ENCODE peak calls at places on chromosomes 2 and 18, in five cellular contexts. W, T, G, C and D are unnamed samples.

GRCh38 chr18:4639628-4640310 is 184.7 kb upstream of the DLGAP1 start:
- DNase-seq in G (no peak), C (no peak), W (no peak), T (no peak), D (no peak)

GRCh38 chr18:29853126-29853525 is 1189.4 kb downstream of the DSC3 start:
- DNase-seq in C (no peak), W (no peak), G (no peak), T (no peak), D (no peak)

GRCh38 chr18:74050807-74051206 is 96.8 kb downstream of the FBXO15 start:
- DNase-seq in G (no peak), T (no peak), C (no peak), W (no peak), D (no peak)

GRCh38 chr2:101057051-101057933 is 55.2 kb downstream of the RPL31 start:
- DNase-seq in W (no peak), G (no peak), T (no peak), C (no peak), D (peak)

GRCh38 chr2:241134711-241135110 is 14.6 kb downstream of the PASK start:
- DNase-seq in C (no peak), W (no peak), G (no peak), T (no peak), D (no peak)

GRCh38 chr2:230893881-230894781 is 29.4 kb downstream of the ITM2C start:
- DNase-seq in G (peak), C (no peak), W (no peak), T (no peak), D (no peak)

GRCh38 chr2:7034313-7034712 is 117.1 kb downstream of the RNF144A start:
- DNase-seq in C (no peak), G (no peak), W (no peak), T (peak), D (no peak)

GRCh38 chr2:43084699-43085091 is 141.7 kb downstream of the ZFP36L2 start:
- DNase-seq in W (peak), T (peak), C (peak), G (peak), D (no peak)

GRCh38 chr2:182521453-182522427 is 94.9 kb upstream of the PDE1A start:
- DNase-seq in C (no peak), G (no peak), T (no peak), W (no peak), D (no peak)

GRCh38 chr2:232979871-232980461 is 33.1 kb downstream of the NGEF start:
- DNase-seq in C (peak), T (no peak), W (peak), G (no peak), D (peak)

GRCh38 chr2:211745295-211746097 is 793.1 kb downstream of the ERBB4 start:
- DNase-seq in T (peak), W (peak), G (peak), C (peak), D (peak)

GRCh38 chr2:162175720-162176119 is 23.7 kb upstream of the GCG start:
- DNase-seq in T (no peak), C (peak), W (no peak), G (no peak), D (no peak)

GRCh38 chr2:187319441-187320108 is 128.5 kb downstream of the CALCRL start:
- DNase-seq in C (no peak), T (no peak), W (no peak), G (no peak), D (no peak)

GRCh38 chr18:28771849-28772248 is 594.9 kb upstream of the CDH2 start:
- DNase-seq in T (no peak), C (no peak), G (no peak), W (peak), D (no peak)

GRCh38 chr2:157748371-157749132 is 119.9 kb upstream of the ACVR1C start:
- DNase-seq in C (peak), G (no peak), W (peak), T (no peak), D (no peak)

GRCh38 chr2:69693472-69694450 is 48.2 kb upstream of the ANXA4 start:
- DNase-seq in T (no peak), W (no peak), G (no peak), C (no peak), D (peak)

GRCh38 chr18:56962322-56962721 is 184.6 kb upstream of the BOD1L2 start:
- DNase-seq in C (no peak), G (no peak), W (no peak), T (no peak), D (no peak)

GRCh38 chr2:22194218-22194617 is 1070.5 kb downstream of the TDRD15 start:
- DNase-seq in W (no peak), G (no peak), C (no peak), T (no peak), D (no peak)

GRCh38 chr2:189854956-189855355 is 70.7 kb downstream of the PMS1 start:
- DNase-seq in T (no peak), C (peak), W (no peak), G (no peak), D (no peak)

GRCh38 chr2:27032495-27033252 is at the start of gene TMEM214:
- DNase-seq in T (peak), W (peak), G (peak), C (peak), D (peak)

DNA sequence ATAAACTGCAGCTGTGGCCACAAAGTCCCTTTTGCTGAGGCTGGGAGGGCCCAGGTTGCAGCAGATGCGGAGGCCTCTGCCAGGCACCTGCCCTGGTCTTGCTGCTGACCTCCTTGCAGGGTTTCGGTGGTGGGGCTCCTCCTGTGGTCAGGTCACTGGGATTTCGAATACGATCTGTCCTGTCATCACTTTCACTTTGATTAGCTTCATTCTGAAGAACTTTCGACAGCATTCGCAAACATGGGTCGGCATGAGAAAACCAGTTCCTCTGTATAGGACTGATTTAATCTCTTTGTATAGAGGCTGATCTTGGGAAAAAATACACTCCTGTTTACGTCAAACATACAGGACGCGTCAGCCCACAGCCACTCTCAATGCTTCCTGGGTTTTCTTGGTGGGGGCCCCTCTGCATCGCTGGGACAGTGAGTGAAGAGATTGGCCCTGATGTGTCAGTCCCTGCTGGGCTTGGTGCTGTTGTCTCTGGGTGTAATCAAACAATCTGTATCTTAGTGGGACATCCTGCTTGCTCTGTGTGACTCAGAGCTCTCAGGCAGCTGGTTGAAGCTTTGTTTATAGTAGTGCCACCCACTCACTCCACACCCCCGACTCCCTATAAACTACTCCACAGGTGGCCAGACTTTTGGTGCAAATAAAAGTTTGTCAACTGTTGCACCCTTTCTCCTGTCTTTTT is 209.4 kb upstream of the CXCR4 start:
- DNase-seq in W (peak), T (peak), C (no peak), G (no peak), D (peak)
- H3K4me3 ChIP-seq in W (peak), T (no peak), C (no peak), G (no peak), D (no peak)

DNA sequence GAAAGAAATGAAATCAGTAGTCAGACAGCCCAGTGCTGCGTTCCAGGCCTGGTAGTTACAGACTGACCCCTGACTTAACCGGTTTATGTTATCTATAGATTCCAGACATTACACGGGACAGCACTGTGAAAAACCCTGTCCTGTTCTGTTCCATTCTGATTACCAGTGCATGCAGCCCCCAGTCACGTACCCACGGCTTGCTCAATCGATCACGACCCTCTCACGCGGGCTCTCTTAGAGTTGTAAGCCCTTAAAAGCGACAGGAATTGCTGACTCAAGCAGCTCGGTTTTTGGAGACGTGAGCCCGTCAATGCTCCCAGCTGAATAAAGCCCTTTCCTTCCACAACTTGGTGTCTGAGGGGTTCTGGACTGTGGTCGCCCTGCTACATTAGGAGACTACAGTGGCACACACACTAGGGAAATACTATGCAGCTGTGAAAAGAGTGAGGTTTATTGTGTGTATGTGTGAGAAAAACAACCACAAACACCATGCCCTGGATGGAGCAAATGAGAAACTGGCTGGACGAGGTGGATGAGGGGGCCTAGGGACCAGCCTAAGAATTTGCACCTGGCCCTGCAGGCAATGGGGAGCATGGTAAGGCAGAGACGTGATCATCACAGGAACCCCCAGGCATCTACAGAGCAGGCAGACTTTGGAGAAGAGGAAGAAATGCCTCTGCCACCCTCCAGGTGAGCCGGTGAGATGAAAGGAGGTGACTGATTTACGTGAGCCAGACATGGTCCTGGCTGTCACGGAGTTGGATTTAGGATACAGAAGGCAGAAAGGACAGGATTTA is 49.1 kb upstream of the SEMA4C start:
- DNase-seq in G (peak), W (peak), C (no peak), T (no peak), D (no peak)
- H3K4me3 ChIP-seq in G (no peak), W (no peak), C (no peak), T (no peak), D (no peak)

GRCh38 chr2:11411244-11411643 is 54.7 kb downstream of the E2F6 start:
- DNase-seq in G (no peak), T (no peak), C (no peak), W (no peak), D (peak)
- H3K4me3 ChIP-seq in G (peak), T (no peak), C (no peak), W (no peak), D (no peak)

GRCh38 chr18:9106094-9106493 is 3.6 kb downstream of the NDUFV2 start:
- DNase-seq in C (no peak), G (no peak), W (no peak), T (no peak), D (no peak)

GRCh38 chr18:9113468-9114149 is 11.1 kb downstream of the NDUFV2 start:
- DNase-seq in C (no peak), W (no peak), G (no peak), T (no peak), D (no peak)

GRCh38 chr18:9108911-9109310 is 6.4 kb downstream of the NDUFV2 start:
- DNase-seq in C (no peak), G (no peak), T (no peak), W (no peak), D (no peak)

GRCh38 chr18:9106800-9107574 is 4.5 kb downstream of the NDUFV2 start:
- DNase-seq in C (no peak), W (no peak), G (no peak), T (no peak), D (peak)

GRCh38 chr18:9109523-9109922 is 7.0 kb downstream of the NDUFV2 start:
- DNase-seq in W (peak), T (no peak), G (no peak), C (peak), D (no peak)
- H3K4me3 ChIP-seq in W (no peak), T (no peak), G (no peak), C (no peak), D (no peak)

GRCh38 chr18:12990128-12990485 is 1.1 kb upstream of the CEP192 start:
- DNase-seq in G (no peak), W (no peak), C (no peak), T (no peak), D (no peak)
- H3K4me3 ChIP-seq in G (no peak), W (peak), C (peak), T (peak), D (no peak)

GRCh38 chr18:55317322-55317721 is 270.7 kb downstream of the TCF4 start:
- DNase-seq in G (no peak), T (no peak), C (no peak), W (no peak), D (no peak)
- H3K4me3 ChIP-seq in G (peak), T (no peak), C (no peak), W (no peak), D (no peak)

GRCh38 chr2:128745946-128746345 is 427.3 kb upstream of the HS6ST1 start:
- DNase-seq in G (no peak), T (no peak), C (no peak), W (no peak), D (no peak)
- H3K4me3 ChIP-seq in G (no peak), T (no peak), C (no peak), W (no peak), D (no peak)